ENCODE peak calls at places on chromosomes 12 and 14, in seven cellular contexts. One of them, this sample, is unnamed.

GRCh38 chr12:38166225-38166624 is 150.3 kb upstream of the ALG10B start:
- DNase-seq in foreskin fibroblast: no peak
- DNase-seq in GM23338: no peak
- DNase-seq in WERI-Rb-1: no peak
- DNase-seq in transverse colon: no peak
- DNase-seq in AG10803: no peak
- DNase-seq in osteoblast: no peak
- DNase-seq in this sample: no peak

GRCh38 chr14:74591899-74592298 is 20.1 kb downstream of the LTBP2 start:
- DNase-seq in foreskin fibroblast: peak
- DNase-seq in GM23338: no peak
- DNase-seq in WERI-Rb-1: no peak
- DNase-seq in transverse colon: no peak
- DNase-seq in AG10803: peak
- DNase-seq in osteoblast: no peak
- DNase-seq in this sample: no peak

GRCh38 chr12:104870797-104871196 is 87.3 kb downstream of the SLC41A2 start:
- DNase-seq in foreskin fibroblast: no peak
- DNase-seq in GM23338: peak
- DNase-seq in WERI-Rb-1: no peak
- DNase-seq in transverse colon: no peak
- DNase-seq in AG10803: no peak
- DNase-seq in osteoblast: peak
- DNase-seq in this sample: no peak

GRCh38 chr12:115709410-115710065 is 568.0 kb downstream of the MED13L start:
- DNase-seq in foreskin fibroblast: peak
- DNase-seq in GM23338: no peak
- DNase-seq in WERI-Rb-1: no peak
- DNase-seq in transverse colon: peak
- DNase-seq in AG10803: peak
- DNase-seq in osteoblast: no peak
- DNase-seq in this sample: no peak

GRCh38 chr12:108815875-108816594 is 41.3 kb downstream of the SSH1 start:
- DNase-seq in foreskin fibroblast: peak
- DNase-seq in GM23338: no peak
- DNase-seq in WERI-Rb-1: no peak
- DNase-seq in transverse colon: no peak
- DNase-seq in AG10803: peak
- DNase-seq in osteoblast: no peak
- DNase-seq in this sample: no peak

GRCh38 chr12:25200703-25201102 is 5.7 kb downstream of the ETFRF1 start:
- DNase-seq in foreskin fibroblast: peak
- DNase-seq in GM23338: no peak
- DNase-seq in WERI-Rb-1: no peak
- DNase-seq in transverse colon: no peak
- DNase-seq in AG10803: peak
- DNase-seq in osteoblast: no peak
- DNase-seq in this sample: no peak

GRCh38 chr14:54804720-54805060 is 97.9 kb downstream of the GCH1 start:
- DNase-seq in foreskin fibroblast: no peak
- DNase-seq in GM23338: peak
- DNase-seq in WERI-Rb-1: no peak
- DNase-seq in transverse colon: no peak
- DNase-seq in AG10803: no peak
- DNase-seq in osteoblast: no peak
- DNase-seq in this sample: no peak

GRCh38 chr14:44154889-44155288 is 352.2 kb downstream of the FSCB start:
- DNase-seq in foreskin fibroblast: no peak
- DNase-seq in GM23338: no peak
- DNase-seq in WERI-Rb-1: no peak
- DNase-seq in transverse colon: no peak
- DNase-seq in AG10803: no peak
- DNase-seq in osteoblast: peak
- DNase-seq in this sample: peak

GRCh38 chr14:91889477-91890211 is 22.3 kb upstream of the TC2N start:
- DNase-seq in foreskin fibroblast: no peak
- DNase-seq in GM23338: no peak
- DNase-seq in WERI-Rb-1: peak
- DNase-seq in transverse colon: peak
- DNase-seq in AG10803: no peak
- DNase-seq in osteoblast: no peak
- DNase-seq in this sample: peak

GRCh38 chr14:62244221-62244620 is 482.0 kb downstream of the SNAPC1 start:
- DNase-seq in foreskin fibroblast: no peak
- DNase-seq in GM23338: no peak
- DNase-seq in WERI-Rb-1: no peak
- DNase-seq in transverse colon: no peak
- DNase-seq in AG10803: no peak
- DNase-seq in osteoblast: no peak
- DNase-seq in this sample: no peak

GRCh38 chr14:91273885-91274273 is 29.4 kb upstream of the GPR68 start:
- DNase-seq in foreskin fibroblast: no peak
- DNase-seq in GM23338: no peak
- DNase-seq in WERI-Rb-1: no peak
- DNase-seq in transverse colon: no peak
- DNase-seq in AG10803: no peak
- DNase-seq in osteoblast: no peak
- DNase-seq in this sample: no peak

GRCh38 chr12:104846056-104846762 is 111.9 kb downstream of the SLC41A2 start:
- DNase-seq in foreskin fibroblast: peak
- DNase-seq in GM23338: no peak
- DNase-seq in WERI-Rb-1: no peak
- DNase-seq in transverse colon: no peak
- DNase-seq in AG10803: peak
- DNase-seq in osteoblast: peak
- DNase-seq in this sample: no peak

GRCh38 chr12:5013206-5013830 is 30.4 kb upstream of the KCNA5 start:
- DNase-seq in foreskin fibroblast: no peak
- DNase-seq in GM23338: no peak
- DNase-seq in WERI-Rb-1: no peak
- DNase-seq in transverse colon: no peak
- DNase-seq in AG10803: peak
- DNase-seq in osteoblast: no peak
- DNase-seq in this sample: no peak

GRCh38 chr14:91138511-91139359 is 24.9 kb downstream of the DGLUCY start:
- DNase-seq in foreskin fibroblast: peak
- DNase-seq in GM23338: peak
- DNase-seq in WERI-Rb-1: peak
- DNase-seq in transverse colon: peak
- DNase-seq in AG10803: peak
- DNase-seq in osteoblast: peak
- DNase-seq in this sample: no peak

GRCh38 chr14:89399594-89400068 is 17.4 kb downstream of the FOXN3 start:
- DNase-seq in foreskin fibroblast: peak
- DNase-seq in GM23338: peak
- DNase-seq in WERI-Rb-1: peak
- DNase-seq in transverse colon: no peak
- DNase-seq in AG10803: peak
- DNase-seq in osteoblast: no peak
- DNase-seq in this sample: no peak

GRCh38 chr12:57614948-57615500 is 3.8 kb downstream of the ARHGEF25 start:
- DNase-seq in foreskin fibroblast: no peak
- DNase-seq in GM23338: no peak
- DNase-seq in WERI-Rb-1: no peak
- DNase-seq in transverse colon: no peak
- DNase-seq in AG10803: no peak
- DNase-seq in osteoblast: peak
- DNase-seq in this sample: no peak

GRCh38 chr12:121038861-121039654 is at the start of gene OASL:
- DNase-seq in foreskin fibroblast: peak
- DNase-seq in GM23338: no peak
- DNase-seq in WERI-Rb-1: no peak
- DNase-seq in transverse colon: peak
- DNase-seq in AG10803: peak
- DNase-seq in osteoblast: peak
- DNase-seq in this sample: no peak

GRCh38 chr12:92070864-92071445 is 74.7 kb downstream of the BTG1 start:
- DNase-seq in foreskin fibroblast: peak
- DNase-seq in GM23338: no peak
- DNase-seq in WERI-Rb-1: no peak
- DNase-seq in transverse colon: peak
- DNase-seq in AG10803: peak
- DNase-seq in osteoblast: no peak
- DNase-seq in this sample: no peak

GRCh38 chr14:29906256-29906885 is 21.3 kb downstream of the PRKD1 start:
- DNase-seq in foreskin fibroblast: peak
- DNase-seq in GM23338: no peak
- DNase-seq in WERI-Rb-1: no peak
- DNase-seq in transverse colon: no peak
- DNase-seq in AG10803: no peak
- DNase-seq in osteoblast: peak
- DNase-seq in this sample: peak

GRCh38 chr12:10304161-10304574 is 3.5 kb upstream of the KLRD1 start:
- DNase-seq in foreskin fibroblast: peak
- DNase-seq in GM23338: no peak
- DNase-seq in WERI-Rb-1: no peak
- DNase-seq in transverse colon: no peak
- DNase-seq in AG10803: peak
- DNase-seq in osteoblast: no peak
- DNase-seq in this sample: no peak

GRCh38 chr12:8890313-8891084 is 23.8 kb upstream of the PHC1 start:
- DNase-seq in foreskin fibroblast: peak
- DNase-seq in GM23338: peak
- DNase-seq in WERI-Rb-1: peak
- DNase-seq in transverse colon: peak
- DNase-seq in AG10803: peak
- DNase-seq in osteoblast: peak
- DNase-seq in this sample: no peak

GRCh38 chr12:9084417-9084816 is 31.3 kb downstream of the A2M start:
- DNase-seq in foreskin fibroblast: no peak
- DNase-seq in GM23338: no peak
- DNase-seq in WERI-Rb-1: no peak
- DNase-seq in transverse colon: no peak
- DNase-seq in AG10803: no peak
- DNase-seq in osteoblast: no peak
- DNase-seq in this sample: no peak

GRCh38 chr12:25013061-25013460 is 64.2 kb upstream of the BCAT1 start:
- DNase-seq in foreskin fibroblast: no peak
- DNase-seq in GM23338: no peak
- DNase-seq in WERI-Rb-1: no peak
- DNase-seq in transverse colon: no peak
- DNase-seq in AG10803: no peak
- DNase-seq in osteoblast: no peak
- DNase-seq in this sample: no peak

GRCh38 chr14:32259368-32260013 is 56.4 kb upstream of the RNU6-8 start:
- DNase-seq in foreskin fibroblast: peak
- DNase-seq in GM23338: peak
- DNase-seq in WERI-Rb-1: no peak
- DNase-seq in transverse colon: no peak
- DNase-seq in AG10803: peak
- DNase-seq in osteoblast: no peak
- DNase-seq in this sample: no peak

DNA sequence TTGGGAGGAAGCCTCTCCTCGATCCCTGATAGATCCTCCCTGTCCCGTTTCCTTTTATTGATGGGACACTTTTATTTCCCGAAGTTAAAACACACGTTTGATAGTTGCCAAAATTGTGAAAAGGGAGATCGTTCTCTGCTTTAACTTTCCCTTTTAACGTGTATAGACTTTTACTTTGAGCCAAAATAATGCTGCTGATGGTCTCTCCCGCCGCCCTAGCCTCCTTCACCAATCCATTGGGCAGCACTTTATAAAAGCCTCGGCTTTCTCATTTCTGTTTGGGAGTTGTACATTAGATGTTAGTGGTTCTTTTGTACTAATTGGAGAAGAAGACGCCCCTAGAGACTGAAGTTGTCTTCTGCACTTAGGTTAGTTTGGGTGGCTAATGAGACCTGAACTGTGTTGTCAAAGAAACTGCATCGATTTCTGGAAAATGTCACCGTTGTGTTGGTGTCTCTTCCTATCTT is 1.4 kb downstream of the TMTC2 start:
- DNase-seq in foreskin fibroblast: peak
- DNase-seq in GM23338: no peak
- DNase-seq in WERI-Rb-1: no peak
- DNase-seq in transverse colon: no peak
- DNase-seq in AG10803: peak
- DNase-seq in osteoblast: no peak
- DNase-seq in this sample: no peak
- TF ChIP-seq CTCF in foreskin fibroblast: peak
- TF ChIP-seq CTCF in GM23338: peak
- TF ChIP-seq CTCF in WERI-Rb-1: peak
- TF ChIP-seq CTCF in transverse colon: no peak
- TF ChIP-seq CTCF in AG10803: peak
- TF ChIP-seq CTCF in osteoblast: no peak
- TF ChIP-seq CTCF in this sample: no peak

GRCh38 chr14:49860988-49861387 is 8.4 kb upstream of the NEMF start:
- DNase-seq in foreskin fibroblast: no peak
- DNase-seq in GM23338: no peak
- DNase-seq in WERI-Rb-1: no peak
- DNase-seq in transverse colon: no peak
- DNase-seq in AG10803: no peak
- DNase-seq in osteoblast: peak
- DNase-seq in this sample: no peak
- H3K4me3 ChIP-seq in foreskin fibroblast: peak
- H3K4me3 ChIP-seq in GM23338: peak
- H3K4me3 ChIP-seq in WERI-Rb-1: peak
- H3K4me3 ChIP-seq in transverse colon: peak
- H3K4me3 ChIP-seq in AG10803: peak
- H3K4me3 ChIP-seq in osteoblast: peak
- H3K4me3 ChIP-seq in this sample: peak

DNA sequence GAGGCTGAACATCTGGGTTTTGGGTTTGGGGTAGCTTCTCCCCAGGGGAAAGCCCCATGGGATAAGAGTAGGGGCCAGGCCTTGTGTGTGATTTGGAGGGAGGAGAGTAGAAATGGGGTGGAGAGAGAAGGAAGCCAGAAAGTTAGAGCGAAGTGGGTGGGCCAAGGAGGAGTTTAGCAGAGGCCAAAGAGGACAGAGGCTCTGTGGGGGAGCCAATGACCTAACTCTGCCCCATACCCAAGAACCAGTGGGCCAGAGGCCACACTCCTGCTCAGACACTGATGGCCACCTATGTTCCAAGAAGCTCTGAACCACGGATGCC is 9.3 kb downstream of the ZNF385A start:
- DNase-seq in foreskin fibroblast: no peak
- DNase-seq in GM23338: no peak
- DNase-seq in WERI-Rb-1: no peak
- DNase-seq in transverse colon: no peak
- DNase-seq in AG10803: no peak
- DNase-seq in osteoblast: peak
- DNase-seq in this sample: no peak
- TF ChIP-seq CTCF in foreskin fibroblast: no peak
- TF ChIP-seq CTCF in GM23338: no peak
- TF ChIP-seq CTCF in WERI-Rb-1: no peak
- TF ChIP-seq CTCF in transverse colon: no peak
- TF ChIP-seq CTCF in AG10803: no peak
- TF ChIP-seq CTCF in osteoblast: no peak
- TF ChIP-seq CTCF in this sample: no peak

GRCh38 chr12:53204351-53204750 is 2.7 kb downstream of the ITGB7 start:
- DNase-seq in foreskin fibroblast: no peak
- DNase-seq in GM23338: no peak
- DNase-seq in WERI-Rb-1: no peak
- DNase-seq in transverse colon: no peak
- DNase-seq in AG10803: no peak
- DNase-seq in osteoblast: no peak
- DNase-seq in this sample: no peak
- H3K4me3 ChIP-seq in foreskin fibroblast: no peak
- H3K4me3 ChIP-seq in GM23338: no peak
- H3K4me3 ChIP-seq in WERI-Rb-1: no peak
- H3K4me3 ChIP-seq in transverse colon: no peak
- H3K4me3 ChIP-seq in AG10803: no peak
- H3K4me3 ChIP-seq in osteoblast: no peak
- H3K4me3 ChIP-seq in this sample: no peak

GRCh38 chr12:20220339-20220738 is 148.0 kb upstream of the PDE3A start:
- DNase-seq in foreskin fibroblast: peak
- DNase-seq in GM23338: peak
- DNase-seq in WERI-Rb-1: peak
- DNase-seq in transverse colon: no peak
- DNase-seq in AG10803: peak
- DNase-seq in osteoblast: peak
- DNase-seq in this sample: peak
- TF ChIP-seq CTCF in foreskin fibroblast: no peak
- TF ChIP-seq CTCF in GM23338: peak
- TF ChIP-seq CTCF in WERI-Rb-1: peak
- TF ChIP-seq CTCF in transverse colon: peak
- TF ChIP-seq CTCF in AG10803: peak
- TF ChIP-seq CTCF in osteoblast: peak
- TF ChIP-seq CTCF in this sample: peak

This sample was measured in LNCaP clone FGC.